ENCODE peak calls at places on chromosomes 6 and 20, in four cellular contexts. One of them, this sample, is unnamed.
A peak's percentile ranks its signal among the peaks of the same experiment; 100 is the strongest.

GRCh38 chr20:62369508-62370114 is 2.5 kb upstream of the LAMA5 start:
- DNase-seq in HepG2: no peak
- DNase-seq in GM12878: no peak
- DNase-seq in K562: no peak
- DNase-seq in this sample: no peak

GRCh38 chr6:105678516-105678915 is 275.6 kb upstream of the PREP start:
- DNase-seq in HepG2: no peak
- DNase-seq in K562: no peak
- DNase-seq in GM12878: no peak
- DNase-seq in this sample: no peak

GRCh38 chr6:113508249-113508648 is 348.9 kb upstream of the MARCKS start:
- DNase-seq in GM12878: no peak
- DNase-seq in K562: no peak
- DNase-seq in HepG2: no peak
- DNase-seq in this sample: no peak

GRCh38 chr20:15643713-15644112 is 929.5 kb downstream of the KIF16B start:
- DNase-seq in HepG2: peak; percentile 16
- DNase-seq in GM12878: no peak
- DNase-seq in K562: no peak
- DNase-seq in this sample: no peak

GRCh38 chr6:78867370-78868040 is at the start of gene IRAK1BP1:
- DNase-seq in HepG2: peak; percentile 75
- DNase-seq in GM12878: peak; percentile 49
- DNase-seq in K562: peak; percentile 76
- DNase-seq in this sample: peak; percentile 90

GRCh38 chr6:35897036-35897435 is 23.9 kb downstream of the SRPK1 start:
- DNase-seq in HepG2: no peak
- DNase-seq in K562: no peak
- DNase-seq in GM12878: no peak
- DNase-seq in this sample: no peak

GRCh38 chr6:79048611-79049010 is 29.4 kb downstream of the PHIP start:
- DNase-seq in GM12878: no peak
- DNase-seq in HepG2: peak; percentile 29
- DNase-seq in K562: peak; percentile 24
- DNase-seq in this sample: peak; percentile 8

GRCh38 chr20:62736407-62737071 is 27.9 kb downstream of the NTSR1 start:
- DNase-seq in GM12878: no peak
- DNase-seq in HepG2: no peak
- DNase-seq in K562: no peak
- DNase-seq in this sample: no peak

GRCh38 chr20:19403549-19403948 is 191.1 kb downstream of the SLC24A3 start:
- DNase-seq in HepG2: no peak
- DNase-seq in K562: no peak
- DNase-seq in GM12878: no peak
- DNase-seq in this sample: no peak

GRCh38 chr20:56924976-56925695 is 296.0 kb downstream of the TFAP2C start:
- DNase-seq in HepG2: no peak
- DNase-seq in GM12878: no peak
- DNase-seq in K562: no peak
- DNase-seq in this sample: peak; percentile 42

GRCh38 chr6:30744054-30744805 is at the start of gene IER3:
- DNase-seq in K562: peak; percentile 86
- DNase-seq in GM12878: no peak
- DNase-seq in HepG2: peak; percentile 89
- DNase-seq in this sample: no peak

GRCh38 chr6:13268914-13269532 is 59.3 kb downstream of the TBC1D7 start:
- DNase-seq in GM12878: no peak
- DNase-seq in K562: no peak
- DNase-seq in HepG2: peak; percentile 43
- DNase-seq in this sample: no peak

GRCh38 chr6:24858154-24858801 is 59.6 kb upstream of the ARMH2 start:
- DNase-seq in HepG2: no peak
- DNase-seq in K562: no peak
- DNase-seq in GM12878: peak; percentile 41
- DNase-seq in this sample: no peak

GRCh38 chr20:297925-298754 is 770 bp downstream of the ZCCHC3 start:
- DNase-seq in GM12878: no peak
- DNase-seq in K562: peak; percentile 48
- DNase-seq in HepG2: peak; percentile 35
- DNase-seq in this sample: peak; percentile 65

GRCh38 chr6:45305546-45305945 is 22.6 kb upstream of the RUNX2 start:
- DNase-seq in GM12878: no peak
- DNase-seq in K562: no peak
- DNase-seq in HepG2: no peak
- DNase-seq in this sample: no peak

GRCh38 chr6:168895102-168895812 is 358.4 kb downstream of the THBS2 start:
- DNase-seq in HepG2: peak; percentile 71
- DNase-seq in GM12878: peak; percentile 5
- DNase-seq in K562: peak; percentile 88
- DNase-seq in this sample: peak; percentile 88

GRCh38 chr6:166769648-166770047 is 142.6 kb upstream of the RPS6KA2 start:
- DNase-seq in K562: no peak
- DNase-seq in HepG2: no peak
- DNase-seq in GM12878: no peak
- DNase-seq in this sample: no peak

GRCh38 chr20:45279992-45280391 is 25.6 kb upstream of the SLPI start:
- DNase-seq in GM12878: no peak
- DNase-seq in HepG2: no peak
- DNase-seq in K562: no peak
- DNase-seq in this sample: no peak

GRCh38 chr20:4457566-4458543 is 263.9 kb upstream of the PRND start:
- DNase-seq in GM12878: no peak
- DNase-seq in K562: no peak
- DNase-seq in HepG2: no peak
- DNase-seq in this sample: no peak

GRCh38 chr20:8019178-8019997 is at the start of gene TMX4:
- DNase-seq in HepG2: peak; percentile 98
- DNase-seq in K562: peak; percentile 93
- DNase-seq in GM12878: peak; percentile 76
- DNase-seq in this sample: peak; percentile 96

GRCh38 chr6:122491915-122492537 is 20.4 kb upstream of the SERINC1 start:
- DNase-seq in GM12878: no peak
- DNase-seq in HepG2: peak; percentile 68
- DNase-seq in K562: peak; percentile 68
- DNase-seq in this sample: peak; percentile 70

GRCh38 chr6:64890609-64891008 is 816.4 kb downstream of the EYS start:
- DNase-seq in GM12878: no peak
- DNase-seq in HepG2: no peak
- DNase-seq in K562: no peak
- DNase-seq in this sample: no peak

GRCh38 chr20:57211949-57212889 is 54.2 kb downstream of the BMP7 start:
- DNase-seq in GM12878: no peak
- DNase-seq in HepG2: peak; percentile 18
- DNase-seq in K562: no peak
- DNase-seq in this sample: no peak

GRCh38 chr6:14275493-14275851 is 157.9 kb downstream of the CD83 start:
- DNase-seq in GM12878: no peak
- DNase-seq in HepG2: no peak
- DNase-seq in K562: no peak
- DNase-seq in this sample: no peak

GRCh38 chr20:61405007-61405406 is 152.9 kb downstream of the CDH4 start:
- DNase-seq in K562: no peak
- DNase-seq in GM12878: no peak
- DNase-seq in HepG2: no peak
- DNase-seq in this sample: no peak

DNA sequence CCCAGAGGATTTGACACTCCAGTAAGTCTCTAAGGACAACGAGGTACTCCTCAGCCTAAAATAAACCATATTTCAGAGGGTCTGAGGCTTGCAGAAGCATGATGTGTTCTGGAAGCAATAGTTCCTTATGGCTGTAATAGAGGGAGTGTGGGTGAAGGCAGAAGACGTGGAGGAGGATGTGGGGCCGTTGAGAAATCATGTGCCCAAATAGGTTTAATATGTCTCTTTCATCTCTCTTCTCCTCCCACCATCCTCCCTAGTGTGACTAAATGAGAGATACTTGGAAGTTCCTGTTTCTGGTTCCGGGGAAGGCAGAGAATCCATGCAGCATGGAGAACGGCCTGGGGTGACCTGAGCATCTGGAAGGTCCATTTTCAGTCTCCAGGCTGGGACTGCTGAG is 174.0 kb upstream of the RSPO3 start:
- DNase-seq in K562: no peak
- DNase-seq in HepG2: no peak
- DNase-seq in GM12878: no peak
- DNase-seq in this sample: no peak
- TF ChIP-seq YY1 in K562: no peak
- TF ChIP-seq YY1 in HepG2: no peak
- TF ChIP-seq YY1 in GM12878: no peak
- TF ChIP-seq YY1 in this sample: no peak

GRCh38 chr6:136791296-136792065 is 796 bp downstream of the MAP3K5 start:
- DNase-seq in GM12878: peak; percentile 89
- DNase-seq in K562: peak; percentile 48
- DNase-seq in HepG2: no peak
- DNase-seq in this sample: peak; percentile 44

GRCh38 chr6:136792066-136792944 is at the start of gene MAP3K5:
- DNase-seq in K562: peak; percentile 80
- DNase-seq in GM12878: no peak
- DNase-seq in HepG2: peak; percentile 33
- DNase-seq in this sample: peak; percentile 84

GRCh38 chr6:136793348-136793747 is 1.1 kb upstream of the MAP3K5 start:
- DNase-seq in HepG2: no peak
- DNase-seq in K562: no peak
- DNase-seq in GM12878: no peak
- DNase-seq in this sample: no peak

GRCh38 chr6:136790411-136791295 is 1.6 kb downstream of the MAP3K5 start:
- DNase-seq in GM12878: no peak
- DNase-seq in HepG2: no peak
- DNase-seq in K562: no peak
- DNase-seq in this sample: no peak

GRCh38 chr6:136792945-136793289 is 640 bp upstream of the MAP3K5 start:
- DNase-seq in GM12878: no peak
- DNase-seq in HepG2: peak; percentile 21
- DNase-seq in K562: peak; percentile 76
- DNase-seq in this sample: peak; percentile 85
- TF ChIP-seq NFIC in GM12878: no peak
- TF ChIP-seq NFIC in HepG2: no peak
- TF ChIP-seq NFIC in K562: peak; percentile 4
- TF ChIP-seq NFIC in this sample: no peak

DNA sequence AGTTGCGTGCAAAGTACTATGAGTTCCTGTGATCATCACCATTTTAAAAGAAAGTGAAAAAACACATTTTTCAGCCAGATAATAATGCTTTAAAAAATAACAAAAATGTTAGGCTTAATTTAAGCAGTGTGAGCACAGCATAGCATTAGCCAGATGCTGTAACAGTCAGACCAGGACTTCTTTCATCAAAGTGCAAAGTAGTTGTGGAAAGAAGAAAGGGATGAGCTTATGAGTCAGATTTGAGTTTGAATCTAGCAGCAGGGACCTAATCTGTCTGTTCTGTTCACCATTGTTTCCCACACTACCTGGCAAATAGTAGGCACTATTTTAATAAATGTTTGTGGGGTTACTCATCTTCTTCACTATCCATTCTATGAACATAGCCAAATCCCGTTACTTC is 70.1 kb downstream of the KLHL32 start:
- DNase-seq in K562: no peak
- DNase-seq in GM12878: no peak
- DNase-seq in HepG2: no peak
- DNase-seq in this sample: no peak
- TF ChIP-seq RAD21 in K562: no peak
- TF ChIP-seq RAD21 in GM12878: no peak
- TF ChIP-seq RAD21 in HepG2: no peak
- TF ChIP-seq RAD21 in this sample: no peak

GRCh38 chr6:41566961-41567360 is 20.8 kb downstream of the FOXP4 start:
- DNase-seq in HepG2: no peak
- DNase-seq in K562: no peak
- DNase-seq in GM12878: no peak
- DNase-seq in this sample: no peak

GRCh38 chr6:41571066-41571780 is 25.0 kb downstream of the FOXP4 start:
- DNase-seq in HepG2: no peak
- DNase-seq in K562: no peak
- DNase-seq in GM12878: no peak
- DNase-seq in this sample: no peak

GRCh38 chr6:41568202-41568584 is 22.0 kb downstream of the FOXP4 start:
- DNase-seq in GM12878: no peak
- DNase-seq in HepG2: no peak
- DNase-seq in K562: no peak
- DNase-seq in this sample: no peak

GRCh38 chr6:41570270-41570615 is 24.1 kb downstream of the FOXP4 start:
- DNase-seq in GM12878: no peak
- DNase-seq in K562: no peak
- DNase-seq in HepG2: no peak
- DNase-seq in this sample: no peak

GRCh38 chr6:41568585-41569384 is 22.6 kb downstream of the FOXP4 start:
- DNase-seq in GM12878: no peak
- DNase-seq in K562: no peak
- DNase-seq in HepG2: peak; percentile 99
- DNase-seq in this sample: no peak
- TF ChIP-seq YY1 in GM12878: no peak
- TF ChIP-seq YY1 in K562: no peak
- TF ChIP-seq YY1 in HepG2: no peak
- TF ChIP-seq YY1 in this sample: no peak

GRCh38 chr6:87718662-87719433 is 16.8 kb upstream of the AKIRIN2 start:
- DNase-seq in GM12878: no peak
- DNase-seq in K562: no peak
- DNase-seq in HepG2: no peak
- DNase-seq in this sample: no peak

GRCh38 chr6:87716928-87717655 is 15.1 kb upstream of the AKIRIN2 start:
- DNase-seq in HepG2: no peak
- DNase-seq in GM12878: no peak
- DNase-seq in K562: no peak
- DNase-seq in this sample: no peak

GRCh38 chr6:87710090-87710489 is 8.1 kb upstream of the AKIRIN2 start:
- DNase-seq in HepG2: no peak
- DNase-seq in K562: no peak
- DNase-seq in GM12878: no peak
- DNase-seq in this sample: no peak

GRCh38 chr6:87714093-87714809 is 12.2 kb upstream of the AKIRIN2 start:
- DNase-seq in HepG2: no peak
- DNase-seq in K562: no peak
- DNase-seq in GM12878: no peak
- DNase-seq in this sample: no peak
- TF ChIP-seq NFIC in HepG2: no peak
- TF ChIP-seq NFIC in K562: no peak
- TF ChIP-seq NFIC in GM12878: no peak
- TF ChIP-seq NFIC in this sample: no peak

This sample was measured in SK-N-SH.